ENCODE peak calls at places on chromosomes 6 and 20, in five cellular contexts. I is stimulated activated CD4-positive, alpha-beta T cell treated with anti-CD3 and anti-CD28 coated beads, Interleukin-12 subunit alpha, Interleukin-12 subunit beta, amount 100 ng/mL, for 48 hours; M is NCI-H1417; P is mesendoderm; Y is heart left ventricle. A is an unnamed sample.

GRCh38 chr6:39313526-39314272 is 520 bp downstream of the KCNK17 start:
- DNase-seq in I (no peak), M (no peak), P (peak), Y (peak), A (no peak)

GRCh38 chr6:44254957-44255808 is 2.1 kb downstream of the SLC35B2 start:
- DNase-seq in I (no peak), M (no peak), P (peak), Y (no peak), A (no peak)

GRCh38 chr6:116144590-116144989 is 18.7 kb upstream of the COL10A1 start:
- DNase-seq in I (no peak), M (no peak), P (peak), Y (no peak), A (no peak)

GRCh38 chr6:79895382-79896100 is 51.8 kb downstream of the ELOVL4 start:
- DNase-seq in I (no peak), M (no peak), P (no peak), Y (no peak), A (no peak)

GRCh38 chr6:50353603-50354002 is 303.9 kb upstream of the DEFB112 start:
- DNase-seq in I (no peak), M (no peak), P (peak), Y (no peak), A (no peak)

GRCh38 chr20:36461600-36462439 is 79.5 kb upstream of the MYL9 start:
- DNase-seq in I (no peak), M (peak), P (peak), Y (peak), A (peak)

GRCh38 chr20:36880741-36881250 is 4.9 kb downstream of the TLDC2 start:
- DNase-seq in I (no peak), M (no peak), P (no peak), Y (no peak), A (no peak)

GRCh38 chr20:1357921-1358671 is 29.2 kb upstream of the SDCBP2 start:
- DNase-seq in I (peak), M (no peak), P (no peak), Y (no peak), A (no peak)

GRCh38 chr20:47326718-47327137 is 29.8 kb downstream of the ZMYND8 start:
- DNase-seq in I (no peak), M (no peak), P (no peak), Y (no peak), A (no peak)

GRCh38 chr20:17995967-17996819 is 27.4 kb downstream of the MGME1 start:
- DNase-seq in I (peak), M (peak), P (peak), Y (no peak), A (no peak)

GRCh38 chr6:118788702-118789101 is 105.2 kb upstream of the ASF1A start:
- DNase-seq in I (no peak), M (no peak), P (no peak), Y (no peak), A (no peak)

GRCh38 chr6:79421707-79422484 is 115.3 kb downstream of the LCA5 start:
- DNase-seq in I (no peak), M (peak), P (no peak), Y (no peak), A (no peak)

GRCh38 chr6:149170564-149171452 is 146.7 kb upstream of the TAB2 start:
- DNase-seq in I (no peak), M (no peak), P (no peak), Y (no peak), A (peak)

GRCh38 chr20:38112249-38112942 is 52.7 kb downstream of the TGM2 start:
- DNase-seq in I (no peak), M (no peak), P (no peak), Y (no peak), A (no peak)

GRCh38 chr6:136163260-136163659 is 86.9 kb downstream of the MTFR2 start:
- DNase-seq in I (no peak), M (no peak), P (no peak), Y (no peak), A (no peak)

GRCh38 chr6:170265655-170266054 is 25.2 kb downstream of the DLL1 start:
- DNase-seq in I (no peak), M (peak), P (no peak), Y (peak), A (peak)

GRCh38 chr20:35461620-35462019 is 6.2 kb downstream of the CEP250 start:
- DNase-seq in I (no peak), M (no peak), P (no peak), Y (no peak), A (no peak)

GRCh38 chr6:151962246-151962846 is 154.9 kb downstream of the ESR1 start:
- DNase-seq in I (no peak), M (no peak), P (peak), Y (no peak), A (no peak)

GRCh38 chr6:112279044-112279916 is 24.9 kb upstream of the LAMA4 start:
- DNase-seq in I (no peak), M (no peak), P (no peak), Y (no peak), A (no peak)

GRCh38 chr6:36929607-36930006 is 24.9 kb upstream of the PI16 start:
- DNase-seq in I (no peak), M (peak), P (no peak), Y (no peak), A (no peak)

GRCh38 chr6:79240509-79240908 is 6.0 kb upstream of the HMGN3 start:
- DNase-seq in I (no peak), M (no peak), P (no peak), Y (no peak), A (no peak)

GRCh38 chr6:163249651-163250101 is 164.8 kb upstream of the QKI start:
- DNase-seq in I (no peak), M (no peak), P (no peak), Y (no peak), A (no peak)

GRCh38 chr20:48201881-48202280 is 416.6 kb upstream of the SULF2 start:
- DNase-seq in I (no peak), M (no peak), P (no peak), Y (peak), A (no peak)

GRCh38 chr6:21931641-21932335 is 338.2 kb downstream of the SOX4 start:
- DNase-seq in I (no peak), M (no peak), P (no peak), Y (no peak), A (no peak)

GRCh38 chr6:110965629-110966229 is 7.2 kb downstream of the GTF3C6 start:
- DNase-seq in I (no peak), M (no peak), P (no peak), Y (no peak), A (no peak)

GRCh38 chr6:165001502-165002157 is 307.8 kb downstream of the C6orf118 start:
- DNase-seq in I (no peak), M (no peak), P (no peak), Y (no peak), A (no peak)

GRCh38 chr20:607476-607875 is 2.6 kb downstream of the TCF15 start:
- DNase-seq in I (no peak), M (no peak), P (no peak), Y (no peak), A (peak)

A was measured in left ventricle myocardium inferior.